ENCODE peak calls at places on chromosome 19, in four cellular contexts. One of them, this sample, is unnamed.

GRCh38 chr19:5154129-5154798 is 185.4 kb downstream of the KDM4B start:
- DNase-seq in mucosa of descending colon: peak; percentile 53
- DNase-seq in KBM-7: peak; percentile 29
- DNase-seq in NCI-H460: peak; percentile 27
- DNase-seq in this sample: peak; percentile 22

GRCh38 chr19:56253737-56254136 is 18.8 kb upstream of the EDDM13 start:
- DNase-seq in mucosa of descending colon: peak; percentile 19
- DNase-seq in KBM-7: peak; percentile 56
- DNase-seq in NCI-H460: peak; percentile 59
- DNase-seq in this sample: peak; percentile 76

GRCh38 chr19:15116856-15117255 is 9.7 kb downstream of the SYDE1 start:
- DNase-seq in mucosa of descending colon: no peak
- DNase-seq in KBM-7: no peak
- DNase-seq in NCI-H460: no peak
- DNase-seq in this sample: no peak

GRCh38 chr19:1000591-1001537 is 645 bp downstream of the GRIN3B start:
- DNase-seq in mucosa of descending colon: no peak
- DNase-seq in KBM-7: no peak
- DNase-seq in NCI-H460: no peak
- DNase-seq in this sample: no peak

GRCh38 chr19:40392894-40393517 is 3.0 kb upstream of the HIPK4 start:
- DNase-seq in mucosa of descending colon: peak; percentile 48
- DNase-seq in KBM-7: no peak
- DNase-seq in NCI-H460: no peak
- DNase-seq in this sample: no peak

GRCh38 chr19:6947745-6948144 is 60.4 kb downstream of the ADGRE1 start:
- DNase-seq in mucosa of descending colon: no peak
- DNase-seq in KBM-7: peak; percentile 46
- DNase-seq in NCI-H460: no peak
- DNase-seq in this sample: peak; percentile 86

GRCh38 chr19:20999731-21000352 is 20.6 kb upstream of the ZNF430 start:
- DNase-seq in mucosa of descending colon: peak; percentile 70
- DNase-seq in KBM-7: no peak
- DNase-seq in NCI-H460: no peak
- DNase-seq in this sample: peak; percentile 88

GRCh38 chr19:4455742-4456565 is 1.6 kb downstream of the UBXN6 start:
- DNase-seq in mucosa of descending colon: no peak
- DNase-seq in KBM-7: no peak
- DNase-seq in NCI-H460: no peak
- DNase-seq in this sample: peak; percentile 88

GRCh38 chr19:50331187-50332013 is 2.2 kb upstream of the KCNC3 start:
- DNase-seq in mucosa of descending colon: no peak
- DNase-seq in KBM-7: no peak
- DNase-seq in NCI-H460: no peak
- DNase-seq in this sample: no peak

GRCh38 chr19:55369651-55370304 is 485 bp downstream of the IL11 start:
- DNase-seq in mucosa of descending colon: no peak
- DNase-seq in KBM-7: no peak
- DNase-seq in NCI-H460: peak; percentile 22
- DNase-seq in this sample: peak; percentile 68

GRCh38 chr19:46786236-46787039 is 2.0 kb downstream of the SLC1A5 start:
- DNase-seq in mucosa of descending colon: peak; percentile 78
- DNase-seq in KBM-7: peak; percentile 94
- DNase-seq in NCI-H460: peak; percentile 67
- DNase-seq in this sample: peak; percentile 88

GRCh38 chr19:34904846-34905527 is 21.7 kb upstream of the ZNF30 start:
- DNase-seq in mucosa of descending colon: no peak
- DNase-seq in KBM-7: no peak
- DNase-seq in NCI-H460: no peak
- DNase-seq in this sample: no peak

GRCh38 chr19:8120636-8121480 is 28.5 kb downstream of the FBN3 start:
- DNase-seq in mucosa of descending colon: no peak
- DNase-seq in KBM-7: no peak
- DNase-seq in NCI-H460: no peak
- DNase-seq in this sample: no peak

GRCh38 chr19:29409121-29409862 is 116.5 kb upstream of the VSTM2B start:
- DNase-seq in mucosa of descending colon: no peak
- DNase-seq in KBM-7: no peak
- DNase-seq in NCI-H460: no peak
- DNase-seq in this sample: no peak

GRCh38 chr19:41657157-41657556 is 30.3 kb upstream of the CEACAM4 start:
- DNase-seq in mucosa of descending colon: no peak
- DNase-seq in KBM-7: no peak
- DNase-seq in NCI-H460: no peak
- DNase-seq in this sample: no peak

GRCh38 chr19:3266792-3267469 is 42.5 kb downstream of the CELF5 start:
- DNase-seq in mucosa of descending colon: no peak
- DNase-seq in KBM-7: no peak
- DNase-seq in NCI-H460: no peak
- DNase-seq in this sample: no peak

This sample was measured in cardiac fibroblast.